ENCODE peak calls at places on chromosomes 1 and 21, in six cellular contexts. D is AG09309, P is H9, Y is breast epithelium, J is IMR-90, R is GM12864. Q is an unnamed sample.

GRCh38 chr1:93680121-93681094 is 1.2 kb downstream of the BCAR3 start:
- DNase-seq in D (peak; percentile 68), P (peak; percentile 89), Y (peak; percentile 88), J (peak; percentile 91), R (no peak), Q (peak; percentile 83)

GRCh38 chr1:94017155-94017829 is 103.7 kb downstream of the ABCA4 start:
- DNase-seq in D (no peak), P (no peak), Y (no peak), J (no peak), R (no peak), Q (no peak)

GRCh38 chr1:119948342-119949214 is 52.3 kb upstream of the ADAM30 start:
- DNase-seq in D (peak; percentile 43), P (peak; percentile 79), Y (peak; percentile 76), J (peak; percentile 78), R (peak; percentile 34), Q (peak; percentile 58)

GRCh38 chr1:182213163-182213562 is 151.7 kb upstream of the ZNF648 start:
- DNase-seq in D (no peak), P (no peak), Y (no peak), J (no peak), R (no peak), Q (no peak)

GRCh38 chr1:159839135-159839849 is 12.6 kb downstream of the SLAMF8 start:
- DNase-seq in D (no peak), P (no peak), Y (no peak), J (no peak), R (peak; percentile 47), Q (peak; percentile 65)

GRCh38 chr1:153678519-153679336 is at the start of gene NPR1:
- DNase-seq in D (no peak), P (peak; percentile 54), Y (no peak), J (no peak), R (no peak), Q (no peak)

GRCh38 chr1:31617917-31618746 is 643 bp downstream of the HCRTR1 start:
- DNase-seq in D (no peak), P (peak; percentile 80), Y (peak; percentile 32), J (peak; percentile 12), R (no peak), Q (peak; percentile 82)

GRCh38 chr1:33943978-33944377 is 80.1 kb downstream of the HMGB4 start:
- DNase-seq in D (peak; percentile 80), P (no peak), Y (no peak), J (peak; percentile 59), R (no peak), Q (no peak)

GRCh38 chr1:59452559-59452958 is 155.7 kb downstream of the FGGY start:
- DNase-seq in D (no peak), P (no peak), Y (no peak), J (no peak), R (no peak), Q (no peak)

GRCh38 chr21:23438081-23438480 is 2169.2 kb downstream of the MRPL39 start:
- DNase-seq in D (no peak), P (no peak), Y (no peak), J (no peak), R (no peak), Q (no peak)

GRCh38 chr21:46098303-46099141 is 610 bp downstream of the COL6A2 start:
- DNase-seq in D (no peak), P (peak; percentile 49), Y (peak; percentile 17), J (no peak), R (no peak), Q (peak; percentile 17)

GRCh38 chr1:67575861-67576260 is 109.1 kb upstream of the GADD45A start:
- DNase-seq in D (peak; percentile 71), P (no peak), Y (peak; percentile 45), J (peak; percentile 93), R (no peak), Q (no peak)

GRCh38 chr1:65431111-65431705 is 10.7 kb downstream of the LEPR start:
- DNase-seq in D (no peak), P (no peak), Y (no peak), J (peak; percentile 55), R (no peak), Q (peak; percentile 19)

GRCh38 chr1:44485229-44485932 is 80.3 kb downstream of the RNF220 start:
- DNase-seq in D (peak; percentile 81), P (no peak), Y (no peak), J (peak; percentile 79), R (no peak), Q (no peak)

GRCh38 chr1:10599194-10599861 is 124.6 kb downstream of the PEX14 start:
- DNase-seq in D (peak; percentile 25), P (no peak), Y (no peak), J (peak; percentile 90), R (no peak), Q (no peak)

GRCh38 chr21:32463889-32464300 is 51.4 kb downstream of the EVA1C start:
- DNase-seq in D (peak; percentile 97), P (no peak), Y (no peak), J (peak; percentile 94), R (no peak), Q (no peak)

GRCh38 chr21:26844258-26845065 is 747 bp downstream of the ADAMTS1 start:
- DNase-seq in D (no peak), P (peak; percentile 50), Y (peak; percentile 24), J (peak; percentile 22), R (no peak), Q (no peak)

GRCh38 chr1:25774921-25775774 is 24.8 kb upstream of the SELENON start:
- DNase-seq in D (no peak), P (no peak), Y (no peak), J (no peak), R (peak; percentile 18), Q (peak; percentile 58)

GRCh38 chr21:39763282-39763970 is 18.4 kb downstream of the IGSF5 start:
- DNase-seq in D (no peak), P (no peak), Y (peak; percentile 44), J (no peak), R (no peak), Q (no peak)

GRCh38 chr1:62207187-62207586 is 12.5 kb downstream of the L1TD1 start:
- DNase-seq in D (no peak), P (no peak), Y (no peak), J (no peak), R (no peak), Q (no peak)

GRCh38 chr1:36151845-36152203 is 2.5 kb upstream of the TRAPPC3 start:
- DNase-seq in D (no peak), P (no peak), Y (no peak), J (no peak), R (no peak), Q (no peak)

GRCh38 chr1:44049839-44050238 is 18.6 kb upstream of the SLC6A9 start:
- DNase-seq in D (peak; percentile 85), P (no peak), Y (no peak), J (peak; percentile 97), R (no peak), Q (no peak)

GRCh38 chr1:147624011-147624410 is 46.3 kb downstream of the ACP6 start:
- DNase-seq in D (no peak), P (no peak), Y (no peak), J (no peak), R (no peak), Q (no peak)

GRCh38 chr1:58155418-58156123 is 391.0 kb downstream of the OMA1 start:
- DNase-seq in D (no peak), P (peak; percentile 57), Y (no peak), J (no peak), R (no peak), Q (no peak)
- TF ChIP-seq CTCF in D (peak; percentile 25), P (peak; percentile 91), Y (no peak), J (peak; percentile 27), R (peak; percentile 72), Q (peak; percentile 15)

GRCh38 chr1:70871790-70872189 is 175.8 kb downstream of the PTGER3 start:
- DNase-seq in D (no peak), P (no peak), Y (no peak), J (no peak), R (no peak), Q (no peak)
- TF ChIP-seq CTCF in D (no peak), P (no peak), Y (no peak), J (no peak), R (no peak), Q (no peak)

GRCh38 chr1:170240409-170240808 is 94.7 kb downstream of the NTMT2 start:
- DNase-seq in D (no peak), P (no peak), Y (no peak), J (no peak), R (no peak), Q (no peak)

GRCh38 chr1:170238704-170239391 is 93.1 kb downstream of the NTMT2 start:
- DNase-seq in D (no peak), P (no peak), Y (no peak), J (no peak), R (no peak), Q (no peak)

GRCh38 chr1:170241266-170241851 is 95.6 kb downstream of the NTMT2 start:
- DNase-seq in D (no peak), P (no peak), Y (no peak), J (no peak), R (no peak), Q (no peak)

DNA sequence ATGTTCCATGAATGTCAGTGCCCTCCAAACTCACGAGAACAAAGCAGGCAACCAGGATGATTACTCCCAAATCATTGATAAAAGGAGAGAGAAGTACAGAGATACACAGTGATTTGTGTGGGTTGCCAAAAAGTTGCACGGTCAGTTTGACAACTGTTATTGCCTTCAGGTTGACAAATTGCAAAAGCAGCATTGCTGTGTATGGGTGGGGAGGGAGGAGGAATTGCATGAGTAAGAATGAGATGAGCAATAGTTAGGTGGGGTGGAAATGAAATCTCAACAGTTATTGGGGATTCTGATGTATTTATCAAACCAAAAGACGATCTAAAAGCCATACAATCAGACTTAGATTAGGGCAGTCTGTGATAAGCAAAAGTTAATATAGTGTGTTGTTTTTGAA is 93.7 kb downstream of the NTMT2 start:
- DNase-seq in D (no peak), P (no peak), Y (no peak), J (peak; percentile 22), R (no peak), Q (no peak)
- TF ChIP-seq CTCF in D (no peak), P (no peak), Y (no peak), J (no peak), R (no peak), Q (no peak)

GRCh38 chr1:158035976-158036583 is 42.6 kb downstream of the KIRREL1 start:
- DNase-seq in D (no peak), P (no peak), Y (no peak), J (peak; percentile 68), R (peak; percentile 7), Q (no peak)
- TF ChIP-seq CTCF in D (peak; percentile 67), P (peak; percentile 92), Y (peak; percentile 56), J (peak; percentile 80), R (peak; percentile 38), Q (peak; percentile 54)